ENCODE peak calls at places on chromosome 21, in five cellular contexts. X, N, Y, H and U are unnamed samples.

GRCh38 chr21:35303085-35303484 is 254.0 kb upstream of the RUNX1 start:
- DNase-seq in N (no peak), X (no peak), H (no peak), Y (no peak), U (no peak)

GRCh38 chr21:33403786-33404571 is 766 bp downstream of the IFNGR2 start:
- DNase-seq in N (peak; percentile 77), X (peak; percentile 33), Y (peak; percentile 46), H (peak; percentile 72), U (peak; percentile 60)

GRCh38 chr21:43834146-43834905 is 30.7 kb upstream of the AGPAT3 start:
- DNase-seq in X (no peak), N (peak; percentile 56), Y (no peak), H (no peak), U (no peak)

GRCh38 chr21:37561941-37562919 is 195.7 kb downstream of the DYRK1A start:
- DNase-seq in Y (no peak), N (no peak), H (no peak), X (no peak), U (no peak)

GRCh38 chr21:14054682-14055081 is 156.1 kb downstream of the LIPI start:
- DNase-seq in N (no peak), H (no peak), Y (no peak), X (no peak), U (no peak)

GRCh38 chr21:15826147-15826780 is 96.5 kb downstream of the USP25 start:
- DNase-seq in Y (no peak), X (no peak), N (peak; percentile 25), H (no peak), U (peak; percentile 35)

GRCh38 chr21:36087362-36088138 is 17.7 kb downstream of the CBR1 start:
- DNase-seq in Y (no peak), N (peak; percentile 31), H (no peak), X (no peak), U (no peak)

GRCh38 chr21:28207776-28208175 is 784.9 kb downstream of the LTN1 start:
- DNase-seq in H (no peak), X (no peak), Y (no peak), N (no peak), U (no peak)

GRCh38 chr21:45421071-45421845 is 16.3 kb downstream of the COL18A1 start:
- DNase-seq in H (peak; percentile 19), N (no peak), Y (peak; percentile 7), X (no peak), U (no peak)

GRCh38 chr21:18369115-18369514 is 34.5 kb downstream of the TMPRSS15 start:
- DNase-seq in N (peak; percentile 15), H (no peak), Y (peak; percentile 45), X (no peak), U (peak; percentile 10)

GRCh38 chr21:45004481-45005263 is 64.8 kb downstream of the SLX9 start:
- DNase-seq in Y (no peak), N (no peak), H (peak; percentile 13), X (no peak), U (no peak)

GRCh38 chr21:35273331-35273730 is 224.2 kb upstream of the RUNX1 start:
- DNase-seq in Y (peak; percentile 15), H (no peak), X (no peak), N (peak; percentile 13), U (no peak)

GRCh38 chr21:14267071-14267470 is 51.1 kb downstream of the RBM11 start:
- DNase-seq in X (no peak), Y (no peak), N (no peak), H (no peak), U (no peak)

GRCh38 chr21:45260191-45260795 is 27.4 kb downstream of the POFUT2 start:
- DNase-seq in H (no peak), Y (no peak), X (no peak), N (no peak), U (no peak)

GRCh38 chr21:28671549-28672195 is 321.0 kb downstream of the LTN1 start:
- DNase-seq in Y (no peak), N (no peak), X (no peak), H (no peak), U (no peak)

GRCh38 chr21:35861656-35862055 is 198.7 kb downstream of the SETD4 start:
- DNase-seq in Y (no peak), N (no peak), H (no peak), X (no peak), U (no peak)

GRCh38 chr21:29056005-29056404 is 17.4 kb downstream of the CCT8 start:
- DNase-seq in H (no peak), X (no peak), N (no peak), Y (peak; percentile 63), U (no peak)

GRCh38 chr21:37338671-37339526 is 27.7 kb upstream of the DYRK1A start:
- DNase-seq in X (no peak), N (no peak), Y (no peak), H (no peak), U (no peak)

GRCh38 chr21:37060296-37060695 is 12.6 kb downstream of the PIGP start:
- DNase-seq in X (no peak), H (peak; percentile 67), Y (peak; percentile 100), N (peak; percentile 66), U (no peak)

GRCh38 chr21:44991538-44992483 is 52.0 kb downstream of the SLX9 start:
- DNase-seq in Y (no peak), X (no peak), H (peak; percentile 16), N (no peak), U (no peak)

GRCh38 chr21:34882719-34883131 is 166.4 kb downstream of the RUNX1 start:
- DNase-seq in H (no peak), N (no peak), Y (no peak), X (no peak), U (no peak)

GRCh38 chr21:18117116-18117515 is 127.5 kb upstream of the CHODL start:
- DNase-seq in H (no peak), N (no peak), Y (no peak), X (no peak), U (no peak)

GRCh38 chr21:38077504-38077903 is 161.2 kb upstream of the KCNJ6 start:
- DNase-seq in Y (no peak), H (no peak), N (no peak), X (no peak), U (no peak)

GRCh38 chr21:17829472-17829871 is 10.3 kb upstream of the C21orf91 start:
- DNase-seq in H (no peak), N (no peak), Y (no peak), X (no peak), U (no peak)

GRCh38 chr21:46159390-46159789 is 4.0 kb upstream of the FTCD start:
- DNase-seq in Y (no peak), X (no peak), H (no peak), N (peak; percentile 35), U (no peak)

GRCh38 chr21:43286196-43286595 is 117.4 kb downstream of the CRYAA start:
- DNase-seq in Y (no peak), N (no peak), H (no peak), X (no peak), U (no peak)

GRCh38 chr21:31973402-31973944 is 100.7 kb downstream of the HUNK start:
- DNase-seq in N (no peak), H (no peak), X (no peak), Y (no peak), U (no peak)

GRCh38 chr21:37149411-37149810 is 76.4 kb downstream of the TTC3 start:
- DNase-seq in X (no peak), Y (no peak), H (no peak), N (no peak), U (no peak)

GRCh38 chr21:46457801-46458314 is 833 bp upstream of the DIP2A start:
- DNase-seq in N (no peak), H (peak; percentile 37), X (no peak), Y (peak; percentile 44), U (no peak)

GRCh38 chr21:35102488-35103407 is 53.6 kb upstream of the RUNX1 start:
- DNase-seq in X (no peak), N (no peak), Y (no peak), H (no peak), U (no peak)

GRCh38 chr21:42456457-42456856 is 39.6 kb downstream of the RSPH1 start:
- DNase-seq in Y (no peak), N (no peak), H (no peak), X (no peak), U (no peak)

GRCh38 chr21:33931799-33932390 is 16.3 kb upstream of the ATP5PO start:
- DNase-seq in H (no peak), Y (no peak), N (no peak), X (no peak), U (no peak)

GRCh38 chr21:31092867-31093266 is 54.6 kb upstream of the KRTAP19-8 start:
- DNase-seq in X (no peak), N (no peak), Y (no peak), H (no peak), U (no peak)

GRCh38 chr21:29265690-29266479 is 32.8 kb upstream of the BACH1 start:
- DNase-seq in N (no peak), X (peak; percentile 10), H (no peak), Y (no peak), U (no peak)

GRCh38 chr21:15679630-15680029 is 50.2 kb upstream of the USP25 start:
- DNase-seq in X (no peak), Y (no peak), N (peak; percentile 8), H (no peak), U (no peak)

GRCh38 chr21:33133912-33134311 is 64.0 kb downstream of the OLIG1 start:
- DNase-seq in Y (no peak), X (no peak), H (no peak), N (peak; percentile 45), U (no peak)

GRCh38 chr21:34688145-34688544 is 19.4 kb downstream of the CLIC6 start:
- DNase-seq in X (no peak), H (peak; percentile 82), Y (no peak), N (no peak), U (peak; percentile 71)

GRCh38 chr21:27590271-27590670 is 623.4 kb upstream of the ADAMTS5 start:
- DNase-seq in X (no peak), N (no peak), H (no peak), Y (no peak), U (no peak)

GRCh38 chr21:20971296-20971921 is 26.8 kb upstream of the NCAM2 start:
- DNase-seq in H (peak; percentile 74), Y (peak; percentile 67), X (no peak), N (peak; percentile 52), U (peak; percentile 51)